ENCODE peak calls at places on chromosomes 4 and X, in five cellular contexts. Y is lower lobe of right lung; X is psoas muscle; Z is CD4-positive, alpha-beta T cell; Q is GM10248. N is an unnamed sample.

GRCh38 chr4:82500106-82500738 is 61.6 kb downstream of the TMEM150C start:
- DNase-seq in Y (no peak), X (no peak), Q (no peak), Z (no peak), N (peak; percentile 71)

GRCh38 chr4:122450847-122451246 is 5.7 kb downstream of the IL2 start:
- DNase-seq in Q (no peak), Y (no peak), Z (no peak), X (no peak), N (peak; percentile 23)

GRCh38 chr4:67250497-67250896 is 294.8 kb downstream of the CENPC start:
- DNase-seq in X (no peak), Q (no peak), Y (no peak), Z (no peak), N (no peak)

GRCh38 chr4:142264961-142265360 is 581.1 kb downstream of the INPP4B start:
- DNase-seq in Y (no peak), Z (no peak), Q (no peak), X (no peak), N (peak; percentile 58)

GRCh38 chr4:176849076-176849475 is 56.4 kb upstream of the VEGFC start:
- DNase-seq in Z (no peak), Y (no peak), Q (no peak), X (no peak), N (no peak)

GRCh38 chrX:13688772-13689518 is at the start of gene RAB9A:
- DNase-seq in Q (peak; percentile 84), Z (peak; percentile 80), Y (peak; percentile 86), X (peak; percentile 86), N (peak; percentile 80)

GRCh38 chr4:19983072-19983471 is 268.6 kb upstream of the SLIT2 start:
- DNase-seq in Y (no peak), X (no peak), Z (no peak), Q (no peak), N (peak; percentile 95)

GRCh38 chr4:122764808-122765189 is 32.3 kb downstream of the BBS12 start:
- DNase-seq in Y (no peak), X (no peak), Q (peak; percentile 16), Z (no peak), N (peak; percentile 89)

GRCh38 chr4:185567828-185568442 is 32.6 kb upstream of the PDLIM3 start:
- DNase-seq in Q (no peak), Y (no peak), X (peak; percentile 65), Z (no peak), N (no peak)

GRCh38 chrX:109874548-109874947 is 128.4 kb upstream of the TMEM164 start:
- DNase-seq in Q (no peak), Y (no peak), Z (no peak), X (no peak), N (no peak)

GRCh38 chr4:106329027-106329618 is 12.8 kb downstream of the AIMP1 start:
- DNase-seq in Y (no peak), Q (peak; percentile 20), X (no peak), Z (no peak), N (peak; percentile 56)
- TF ChIP-seq CTCF in Y (peak; percentile 48), Q (peak; percentile 49), X (peak; percentile 52), Z (peak; percentile 61), N (peak; percentile 82)

GRCh38 chrX:94107981-94108380 is 434.0 kb downstream of the FAM133A start:
- DNase-seq in X (no peak), Z (no peak), Q (no peak), Y (no peak), N (no peak)
- TF ChIP-seq CTCF in X (no peak), Z (no peak), Q (no peak), Y (no peak), N (no peak)

GRCh38 chr4:139528377-139529005 is 27.5 kb downstream of the SETD7 start:
- DNase-seq in X (peak; percentile 66), Z (no peak), Y (no peak), Q (no peak), N (peak; percentile 97)
- TF ChIP-seq CTCF in X (no peak), Z (no peak), Y (no peak), Q (no peak), N (peak; percentile 11)

GRCh38 chrX:150544222-150544787 is 24.1 kb upstream of the MTM1 start:
- DNase-seq in Q (no peak), Y (no peak), Z (no peak), X (no peak), N (no peak)
- TF ChIP-seq CTCF in Q (no peak), Y (no peak), Z (no peak), X (no peak), N (no peak)

N was measured in fibroblast of villous mesenchyme.